ENCODE peak calls at places on chromosomes 12 and 14, in four cellular contexts. N, Z, A and Q are unnamed samples.

GRCh38 chr14:57831981-57832380 is 33.9 kb downstream of the SLC35F4 start:
- DNase-seq in Z (no peak), A (peak; percentile 6), N (no peak), Q (peak; percentile 42)

GRCh38 chr14:79464468-79464867 is 746.8 kb downstream of the DIO2 start:
- DNase-seq in N (no peak), Z (no peak), A (no peak), Q (no peak)

GRCh38 chr12:124032265-124032886 is 59.4 kb downstream of the ZNF664 start:
- DNase-seq in Z (no peak), N (peak; percentile 36), A (peak; percentile 83), Q (peak; percentile 38)

GRCh38 chr12:47636908-47637780 is 68.7 kb downstream of the RPAP3 start:
- DNase-seq in Z (no peak), A (peak; percentile 17), N (peak; percentile 58), Q (peak; percentile 85)

GRCh38 chr12:11954181-11954580 is 116.6 kb upstream of the BCL2L14 start:
- DNase-seq in Z (no peak), N (no peak), A (no peak), Q (no peak)

GRCh38 chr12:99498756-99499155 is 148.8 kb upstream of the GARIN6 start:
- DNase-seq in Z (no peak), N (no peak), A (no peak), Q (no peak)

GRCh38 chr12:75908961-75909699 is 122.4 kb downstream of the PHLDA1 start:
- DNase-seq in A (no peak), Z (no peak), N (peak; percentile 27), Q (no peak)

GRCh38 chr12:101759396-101760047 is 20.3 kb upstream of the SYCP3 start:
- DNase-seq in Z (no peak), N (peak; percentile 39), A (peak; percentile 38), Q (no peak)

GRCh38 chr12:95143784-95144205 is 70.4 kb upstream of the NR2C1 start:
- DNase-seq in A (no peak), N (no peak), Z (no peak), Q (no peak)

GRCh38 chr14:89372156-89372555 is 44.9 kb downstream of the FOXN3 start:
- DNase-seq in A (no peak), Z (no peak), N (no peak), Q (no peak)

GRCh38 chr12:111056618-111057521 is 136.5 kb upstream of the MYL2 start:
- DNase-seq in Z (peak; percentile 34), A (peak; percentile 29), N (no peak), Q (no peak)

GRCh38 chr14:102094101-102094500 is 7.3 kb upstream of the HSP90AA1 start:
- DNase-seq in N (no peak), Z (no peak), A (peak; percentile 71), Q (no peak)

GRCh38 chr14:76926521-76927251 is 100.5 kb downstream of the LRRC74A start:
- DNase-seq in N (no peak), Z (no peak), A (no peak), Q (no peak)

GRCh38 chr12:105220150-105220928 is 15.6 kb downstream of the APPL2 start:
- DNase-seq in Z (no peak), N (no peak), A (no peak), Q (no peak)

GRCh38 chr14:53764846-53765245 is 191.8 kb downstream of the BMP4 start:
- DNase-seq in Z (no peak), A (no peak), N (peak; percentile 18), Q (no peak)

GRCh38 chr12:30805959-30806358 is 51.2 kb upstream of the CAPRIN2 start:
- DNase-seq in Z (no peak), A (no peak), N (no peak), Q (no peak)

GRCh38 chr14:100778951-100779690 is 46.8 kb upstream of the MEG3 start:
- DNase-seq in A (no peak), Z (no peak), N (no peak), Q (no peak)

GRCh38 chr14:33611405-33612183 is 339.3 kb downstream of the EGLN3 start:
- DNase-seq in Z (no peak), A (no peak), N (no peak), Q (peak; percentile 22)

GRCh38 chr12:39294712-39295111 is 148.2 kb downstream of the KIF21A start:
- DNase-seq in A (no peak), Z (no peak), N (no peak), Q (no peak)

GRCh38 chr12:34626363-34627157 is 604.3 kb downstream of the ALG10 start:
- DNase-seq in A (no peak), N (no peak), Z (no peak), Q (no peak)

GRCh38 chr12:19641235-19642080 is 202.2 kb downstream of the AEBP2 start:
- DNase-seq in A (no peak), Z (no peak), N (no peak), Q (no peak)

GRCh38 chr12:62375603-62376002 is 91.0 kb upstream of the MON2 start:
- DNase-seq in N (no peak), Z (no peak), A (no peak), Q (no peak)

GRCh38 chr14:102902086-102902485 is 20.4 kb upstream of the AMN start:
- DNase-seq in A (no peak), N (no peak), Z (no peak), Q (no peak)

GRCh38 chr12:52953181-52953841 is 4.4 kb downstream of the KRT18 start:
- DNase-seq in N (no peak), A (no peak), Z (no peak), Q (no peak)

DNA sequence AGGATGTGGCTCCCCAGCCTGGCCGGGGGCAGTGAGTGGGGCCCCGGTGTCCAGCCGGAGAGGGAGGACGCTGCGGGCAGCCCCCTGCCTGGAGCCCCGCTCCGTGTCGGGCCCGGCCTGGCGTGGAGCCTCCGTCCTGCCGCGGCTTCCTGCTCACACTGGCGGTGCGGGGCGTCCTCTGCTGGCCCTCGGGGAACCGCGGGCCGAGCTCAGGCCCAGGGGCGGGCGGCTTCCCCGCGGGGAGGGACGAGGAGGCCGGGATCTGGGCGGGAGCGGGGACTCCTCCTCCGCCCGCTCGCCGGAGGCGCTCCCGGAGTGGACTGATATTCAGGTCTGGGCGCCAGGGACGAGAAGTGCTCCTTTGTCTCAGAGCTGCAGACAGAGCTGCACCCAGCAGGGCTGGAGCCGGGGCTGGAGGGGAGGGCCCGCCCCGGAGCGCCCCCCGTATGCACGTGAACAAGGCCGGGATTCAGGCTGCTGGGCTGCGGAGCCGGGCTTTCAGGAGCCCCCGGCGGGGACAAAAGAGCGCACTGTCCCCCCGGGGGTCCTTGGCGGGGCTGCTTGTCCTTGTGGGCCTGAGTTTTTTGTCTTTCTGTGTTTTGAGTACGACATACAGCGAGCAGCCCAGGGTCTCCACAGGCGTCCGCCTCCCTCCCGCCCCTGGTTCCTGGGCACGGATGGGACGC is 2.3 kb downstream of the MMP17 start:
- DNase-seq in Z (no peak), A (peak; percentile 87), N (peak; percentile 43), Q (peak; percentile 67)
- TF ChIP-seq CREM in Z (no peak), A (no peak), N (no peak), Q (no peak)

DNA sequence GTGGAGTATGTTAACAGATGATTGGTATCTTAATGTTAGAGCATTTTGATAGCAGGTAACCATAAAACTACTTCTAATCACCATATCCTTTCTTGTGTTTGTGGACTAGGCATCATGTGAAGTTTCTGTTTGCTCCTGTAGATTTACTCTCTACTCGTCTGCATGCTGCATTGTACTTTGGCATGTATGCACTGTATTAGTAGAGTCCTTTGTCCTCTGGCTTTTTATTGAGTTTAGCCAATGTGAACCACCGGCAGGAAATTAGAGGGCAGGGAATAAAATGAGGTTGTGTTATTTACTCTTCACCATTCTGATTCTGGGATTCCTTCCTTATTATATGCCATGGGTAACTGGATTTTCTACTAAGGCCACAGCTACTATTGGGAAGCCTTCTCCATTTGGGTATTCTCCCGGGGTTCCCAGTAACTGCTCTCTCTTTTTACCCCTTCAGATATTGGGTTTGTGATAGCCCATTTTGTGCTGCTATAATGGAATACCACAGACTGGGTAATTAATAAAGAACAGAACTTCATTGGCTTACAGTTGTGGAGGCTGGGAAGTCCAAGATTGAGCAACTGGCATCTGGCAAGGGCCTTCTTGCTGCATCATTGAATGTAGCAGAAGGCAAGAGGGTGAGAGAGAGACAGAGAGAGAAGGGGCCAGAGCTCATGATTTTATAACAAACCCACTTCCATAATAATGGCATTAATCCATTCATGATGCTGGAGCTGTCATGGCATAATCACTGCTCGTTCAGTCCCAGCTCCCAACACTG is 22.4 kb downstream of the FAM177A1 start:
- DNase-seq in Z (no peak), A (no peak), N (no peak), Q (no peak)
- TF ChIP-seq CREB1 in Z (no peak), A (no peak), N (no peak), Q (no peak)

DNA sequence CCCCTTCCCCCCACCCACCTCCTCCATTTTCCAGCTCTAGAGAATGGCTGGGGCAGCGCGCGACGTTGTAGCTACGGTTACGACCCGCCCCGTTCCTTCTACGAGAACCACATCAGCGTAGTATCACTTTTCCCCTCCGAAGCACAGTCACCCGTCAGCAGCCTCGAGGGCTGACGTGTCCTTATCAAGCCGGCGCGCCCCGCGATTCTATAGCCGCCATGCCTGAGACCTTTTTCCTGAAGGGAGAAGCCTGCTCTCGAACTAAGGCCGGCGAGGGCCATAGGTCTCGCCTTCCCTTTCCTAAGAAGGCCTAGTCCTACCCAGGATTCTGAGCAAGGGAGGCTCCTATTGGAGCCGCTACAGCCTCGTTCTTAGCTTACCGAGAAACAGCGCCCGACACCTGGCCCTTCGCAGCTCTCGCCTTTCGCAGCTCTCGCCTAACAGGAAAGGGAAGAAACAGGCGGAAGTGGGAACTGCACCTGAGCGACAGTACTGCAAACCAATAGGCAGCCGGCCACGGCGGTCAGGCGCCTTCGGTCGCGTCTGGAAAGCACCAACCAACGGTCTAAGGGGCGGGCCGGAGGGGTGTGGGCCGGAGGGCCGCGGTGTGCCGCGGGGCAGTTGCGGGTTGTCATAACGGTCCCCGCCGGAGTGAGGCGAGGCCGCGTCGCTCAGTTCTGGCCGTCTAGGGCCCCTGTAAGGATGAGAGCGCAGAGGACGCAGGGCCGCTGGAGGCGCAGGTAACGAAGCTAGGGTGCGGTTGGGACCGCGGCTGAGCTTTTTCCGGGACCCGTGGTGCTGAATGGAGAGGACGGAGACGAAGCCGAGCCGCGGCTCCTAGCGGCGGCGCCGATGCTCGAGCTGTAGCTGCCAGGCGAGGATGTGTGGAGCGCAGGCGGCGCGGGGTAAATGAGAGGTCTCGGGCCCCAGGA is at the start of the genes MGAT2 and RPL36AL:
- DNase-seq in N (peak; percentile 95), Z (peak; percentile 97), A (peak; percentile 97), Q (peak; percentile 99)
- TF ChIP-seq CTCF in N (peak; percentile 46), Z (peak; percentile 21), A (peak; percentile 35), Q (no peak)

DNA sequence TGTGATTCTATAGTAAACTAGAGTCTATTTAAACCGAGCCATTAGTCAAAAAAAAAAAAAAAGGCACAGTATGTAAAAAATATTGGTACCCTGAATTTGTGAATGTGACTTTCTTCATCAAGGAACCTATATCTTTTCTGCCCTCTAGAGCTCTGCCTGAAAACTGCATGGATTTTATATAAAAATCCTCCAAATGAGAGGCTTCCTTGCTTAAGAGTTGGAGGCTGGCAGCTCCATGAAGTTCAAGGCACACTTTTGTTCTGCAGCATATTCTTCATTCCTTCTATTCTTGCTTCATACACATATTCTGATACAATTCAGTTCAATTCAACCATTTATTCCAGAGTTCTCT is 23.1 kb upstream of the NKX2-8 start:
- DNase-seq in A (no peak), N (peak; percentile 33), Z (no peak), Q (no peak)
- TF ChIP-seq CREM in A (no peak), N (no peak), Z (no peak), Q (no peak)